ENCODE peak calls at places on chromosomes 11 and 22, in eight cellular contexts. V is AG09319; K is stimulated activated CD4-positive, alpha-beta T cell treated with anti-CD3 and anti-CD28 coated beads, Interleukin-1b, Interleukin-23, amount 100 ng/mL, for 4 hours; T is sciatic nerve; J is bronchial epithelial cell; P is T-helper 2 cell; E is stimulated activated CD8-positive, alpha-beta memory T cell treated with anti-CD3 and anti-CD28 coated beads, Interleukin-2, amount 100 ng/mL, for 1 hour; A is GM04504. Y is an unnamed sample.

GRCh38 chr11:6627762-6628241 is 8.6 kb upstream of the TPP1 start:
- DNase-seq in V (no peak), K (no peak), T (no peak), J (no peak), P (no peak), E (no peak), A (no peak), Y (peak; percentile 40)

GRCh38 chr11:68893282-68893681 is 10.3 kb downstream of the MRPL21 start:
- DNase-seq in V (no peak), K (no peak), T (no peak), J (peak; percentile 69), P (no peak), E (no peak), A (no peak), Y (no peak)

GRCh38 chr11:45388472-45388871 is 102.3 kb upstream of the SYT13 start:
- DNase-seq in V (no peak), K (no peak), T (peak; percentile 2), J (no peak), P (no peak), E (no peak), A (no peak), Y (no peak)

GRCh38 chr11:19595840-19596751 is 116.5 kb upstream of the NAV2 start:
- DNase-seq in V (no peak), K (no peak), T (no peak), J (peak; percentile 42), P (no peak), E (no peak), A (peak; percentile 61), Y (no peak)

GRCh38 chr11:70495351-70496310 is 97.3 kb downstream of the CTTN start:
- DNase-seq in V (no peak), K (no peak), T (no peak), J (no peak), P (no peak), E (no peak), A (no peak), Y (no peak)

GRCh38 chr11:3674189-3674588 is 3.0 kb upstream of the CHRNA10 start:
- DNase-seq in V (no peak), K (no peak), T (no peak), J (peak; percentile 98), P (no peak), E (no peak), A (no peak), Y (no peak)

GRCh38 chr11:130220311-130221030 is 60.9 kb downstream of the ST14 start:
- DNase-seq in V (no peak), K (no peak), T (no peak), J (no peak), P (no peak), E (no peak), A (no peak), Y (peak; percentile 35)

GRCh38 chr22:28231423-28231822 is 312.4 kb upstream of the PITPNB start:
- DNase-seq in V (no peak), K (no peak), T (no peak), J (no peak), P (no peak), E (no peak), A (no peak), Y (no peak)

GRCh38 chr11:35792148-35792845 is 129.7 kb downstream of the TRIM44 start:
- DNase-seq in V (no peak), K (no peak), T (no peak), J (no peak), P (no peak), E (no peak), A (no peak), Y (no peak)

GRCh38 chr11:47243454-47243853 is 5.2 kb downstream of the ACP2 start:
- DNase-seq in V (no peak), K (no peak), T (no peak), J (peak; percentile 73), P (no peak), E (no peak), A (no peak), Y (no peak)

GRCh38 chr11:74084796-74085541 is 76.1 kb upstream of the UCP3 start:
- DNase-seq in V (no peak), K (no peak), T (no peak), J (no peak), P (no peak), E (no peak), A (no peak), Y (no peak)